ENCODE peak calls at places on chromosomes 6 and 20, in seven cellular contexts. One of them, this sample, is unnamed.

GRCh38 chr6:10746915-10747250 is 722 bp upstream of the TMEM14B start:
- DNase-seq in RWPE1: no peak
- DNase-seq in A549: no peak
- DNase-seq in upper lobe of right lung: no peak
- DNase-seq in GM13977: no peak
- DNase-seq in HTR-8/SVneo: no peak
- DNase-seq in EL: no peak
- DNase-seq in this sample: no peak

GRCh38 chr6:79076160-79076559 is 1.9 kb downstream of the PHIP start:
- DNase-seq in RWPE1: no peak
- DNase-seq in A549: no peak
- DNase-seq in upper lobe of right lung: no peak
- DNase-seq in GM13977: peak; percentile 7
- DNase-seq in HTR-8/SVneo: no peak
- DNase-seq in EL: peak; percentile 13
- DNase-seq in this sample: no peak

GRCh38 chr6:169702640-169703246 is 817 bp downstream of the C6orf120 start:
- DNase-seq in RWPE1: no peak
- DNase-seq in A549: no peak
- DNase-seq in upper lobe of right lung: peak; percentile 76
- DNase-seq in GM13977: no peak
- DNase-seq in HTR-8/SVneo: no peak
- DNase-seq in EL: no peak
- DNase-seq in this sample: no peak

GRCh38 chr6:125952764-125953501 is 3.6 kb upstream of the HINT3 start:
- DNase-seq in RWPE1: no peak
- DNase-seq in A549: peak; percentile 78
- DNase-seq in upper lobe of right lung: peak; percentile 68
- DNase-seq in GM13977: peak; percentile 19
- DNase-seq in HTR-8/SVneo: peak; percentile 28
- DNase-seq in EL: peak; percentile 52
- DNase-seq in this sample: no peak

GRCh38 chr6:3612341-3613041 is 139.0 kb downstream of the PXDC1 start:
- DNase-seq in RWPE1: peak; percentile 92
- DNase-seq in A549: peak; percentile 88
- DNase-seq in upper lobe of right lung: no peak
- DNase-seq in GM13977: no peak
- DNase-seq in HTR-8/SVneo: peak; percentile 84
- DNase-seq in EL: peak; percentile 95
- DNase-seq in this sample: peak; percentile 41

GRCh38 chr20:61529354-61529753 is 277.3 kb downstream of the CDH4 start:
- DNase-seq in RWPE1: peak; percentile 63
- DNase-seq in A549: no peak
- DNase-seq in upper lobe of right lung: no peak
- DNase-seq in GM13977: no peak
- DNase-seq in HTR-8/SVneo: no peak
- DNase-seq in EL: no peak
- DNase-seq in this sample: no peak

GRCh38 chr20:32034581-32035397 is 17.3 kb upstream of the HCK start:
- DNase-seq in RWPE1: no peak
- DNase-seq in A549: peak; percentile 21
- DNase-seq in upper lobe of right lung: no peak
- DNase-seq in GM13977: no peak
- DNase-seq in HTR-8/SVneo: peak; percentile 41
- DNase-seq in EL: peak; percentile 28
- DNase-seq in this sample: no peak

GRCh38 chr6:105388392-105388791 is 14.5 kb downstream of the PREP start:
- DNase-seq in RWPE1: no peak
- DNase-seq in A549: no peak
- DNase-seq in upper lobe of right lung: no peak
- DNase-seq in GM13977: no peak
- DNase-seq in HTR-8/SVneo: no peak
- DNase-seq in EL: no peak
- DNase-seq in this sample: no peak

GRCh38 chr20:41052742-41053419 is 24.3 kb downstream of the TOP1 start:
- DNase-seq in RWPE1: no peak
- DNase-seq in A549: no peak
- DNase-seq in upper lobe of right lung: no peak
- DNase-seq in GM13977: no peak
- DNase-seq in HTR-8/SVneo: no peak
- DNase-seq in EL: peak; percentile 72
- DNase-seq in this sample: no peak

GRCh38 chr6:11139051-11139960 is 27.8 kb upstream of the ERVFRD-1 start:
- DNase-seq in RWPE1: peak; percentile 92
- DNase-seq in A549: no peak
- DNase-seq in upper lobe of right lung: no peak
- DNase-seq in GM13977: no peak
- DNase-seq in HTR-8/SVneo: no peak
- DNase-seq in EL: peak; percentile 44
- DNase-seq in this sample: peak; percentile 42

GRCh38 chr6:116941727-116942126 is 64.7 kb downstream of the RFX6 start:
- DNase-seq in RWPE1: no peak
- DNase-seq in A549: no peak
- DNase-seq in upper lobe of right lung: no peak
- DNase-seq in GM13977: no peak
- DNase-seq in HTR-8/SVneo: no peak
- DNase-seq in EL: peak; percentile 3
- DNase-seq in this sample: no peak

GRCh38 chr6:36679043-36679821 is 718 bp downstream of the CDKN1A start:
- DNase-seq in RWPE1: no peak
- DNase-seq in A549: peak; percentile 55
- DNase-seq in upper lobe of right lung: peak; percentile 88
- DNase-seq in GM13977: no peak
- DNase-seq in HTR-8/SVneo: no peak
- DNase-seq in EL: peak; percentile 66
- DNase-seq in this sample: no peak

This sample was measured in COLO829.